ENCODE peak calls at places on chromosomes 2 and 18, in seven cellular contexts. One of them, this sample, is unnamed.
A peak's percentile ranks its signal among the peaks of the same experiment; 100 is the strongest.

GRCh38 chr2:137333386-137333972 is 568.1 kb downstream of the THSD7B start:
- DNase-seq in endothelial cell: no peak
- DNase-seq in Caco-2: no peak
- DNase-seq in HFFc6: peak; percentile 55
- DNase-seq in GM10248: no peak
- DNase-seq in cardiac fibroblast: peak; percentile 54
- DNase-seq in PC-3: no peak
- DNase-seq in this sample: peak; percentile 76

GRCh38 chr2:222506230-222506934 is 82.0 kb downstream of the SGPP2 start:
- DNase-seq in endothelial cell: no peak
- DNase-seq in Caco-2: no peak
- DNase-seq in HFFc6: no peak
- DNase-seq in GM10248: no peak
- DNase-seq in cardiac fibroblast: no peak
- DNase-seq in PC-3: no peak
- DNase-seq in this sample: no peak

GRCh38 chr2:479031-479430 is 191.1 kb upstream of the ALKAL2 start:
- DNase-seq in endothelial cell: no peak
- DNase-seq in Caco-2: no peak
- DNase-seq in HFFc6: no peak
- DNase-seq in GM10248: no peak
- DNase-seq in cardiac fibroblast: no peak
- DNase-seq in PC-3: no peak
- DNase-seq in this sample: no peak

GRCh38 chr2:133586978-133587377 is 18.7 kb upstream of the NCKAP5 start:
- DNase-seq in endothelial cell: no peak
- DNase-seq in Caco-2: no peak
- DNase-seq in HFFc6: no peak
- DNase-seq in GM10248: no peak
- DNase-seq in cardiac fibroblast: peak; percentile 38
- DNase-seq in PC-3: peak; percentile 86
- DNase-seq in this sample: peak; percentile 47

GRCh38 chr2:172985139-172985874 is 90.3 kb upstream of the MAP3K20 start:
- DNase-seq in endothelial cell: no peak
- DNase-seq in Caco-2: no peak
- DNase-seq in HFFc6: peak; percentile 54
- DNase-seq in GM10248: no peak
- DNase-seq in cardiac fibroblast: no peak
- DNase-seq in PC-3: peak; percentile 96
- DNase-seq in this sample: peak; percentile 77

GRCh38 chr2:24421668-24422067 is 61.3 kb upstream of the ITSN2 start:
- DNase-seq in endothelial cell: peak; percentile 82
- DNase-seq in Caco-2: peak; percentile 82
- DNase-seq in HFFc6: peak; percentile 31
- DNase-seq in GM10248: peak; percentile 52
- DNase-seq in cardiac fibroblast: peak; percentile 66
- DNase-seq in PC-3: peak; percentile 73
- DNase-seq in this sample: no peak

GRCh38 chr18:38290229-38290628 is 724.6 kb upstream of the CELF4 start:
- DNase-seq in endothelial cell: no peak
- DNase-seq in Caco-2: no peak
- DNase-seq in HFFc6: no peak
- DNase-seq in GM10248: no peak
- DNase-seq in cardiac fibroblast: no peak
- DNase-seq in PC-3: no peak
- DNase-seq in this sample: peak; percentile 38

GRCh38 chr2:135657806-135658582 is 83.7 kb upstream of the UBXN4 start:
- DNase-seq in endothelial cell: no peak
- DNase-seq in Caco-2: no peak
- DNase-seq in HFFc6: no peak
- DNase-seq in GM10248: no peak
- DNase-seq in cardiac fibroblast: no peak
- DNase-seq in PC-3: no peak
- DNase-seq in this sample: no peak

GRCh38 chr2:219608399-219608964 is 10.8 kb downstream of the STK11IP start:
- DNase-seq in endothelial cell: no peak
- DNase-seq in Caco-2: no peak
- DNase-seq in HFFc6: no peak
- DNase-seq in GM10248: no peak
- DNase-seq in cardiac fibroblast: no peak
- DNase-seq in PC-3: no peak
- DNase-seq in this sample: no peak

GRCh38 chr2:949894-950626 is 589 bp upstream of the SNTG2 start:
- DNase-seq in endothelial cell: peak; percentile 22
- DNase-seq in Caco-2: no peak
- DNase-seq in HFFc6: no peak
- DNase-seq in GM10248: no peak
- DNase-seq in cardiac fibroblast: no peak
- DNase-seq in PC-3: no peak
- DNase-seq in this sample: no peak

GRCh38 chr18:63318882-63319382 is 637 bp downstream of the BCL2 start:
- DNase-seq in endothelial cell: no peak
- DNase-seq in Caco-2: no peak
- DNase-seq in HFFc6: no peak
- DNase-seq in GM10248: no peak
- DNase-seq in cardiac fibroblast: no peak
- DNase-seq in PC-3: no peak
- DNase-seq in this sample: no peak

GRCh38 chr2:42810971-42811865 is 18.8 kb upstream of the HAAO start:
- DNase-seq in endothelial cell: peak; percentile 58
- DNase-seq in Caco-2: peak; percentile 57
- DNase-seq in HFFc6: no peak
- DNase-seq in GM10248: peak; percentile 65
- DNase-seq in cardiac fibroblast: peak; percentile 52
- DNase-seq in PC-3: no peak
- DNase-seq in this sample: no peak

GRCh38 chr2:240018071-240018750 is 6.9 kb downstream of the NDUFA10 start:
- DNase-seq in endothelial cell: no peak
- DNase-seq in Caco-2: no peak
- DNase-seq in HFFc6: no peak
- DNase-seq in GM10248: no peak
- DNase-seq in cardiac fibroblast: no peak
- DNase-seq in PC-3: no peak
- DNase-seq in this sample: no peak

GRCh38 chr2:23645181-23645808 is 260.3 kb downstream of the KLHL29 start:
- DNase-seq in endothelial cell: no peak
- DNase-seq in Caco-2: no peak
- DNase-seq in HFFc6: no peak
- DNase-seq in GM10248: no peak
- DNase-seq in cardiac fibroblast: no peak
- DNase-seq in PC-3: no peak
- DNase-seq in this sample: no peak

GRCh38 chr2:149611100-149611820 is 23.7 kb upstream of the MMADHC start:
- DNase-seq in endothelial cell: no peak
- DNase-seq in Caco-2: no peak
- DNase-seq in HFFc6: no peak
- DNase-seq in GM10248: no peak
- DNase-seq in cardiac fibroblast: no peak
- DNase-seq in PC-3: peak; percentile 13
- DNase-seq in this sample: peak; percentile 37

GRCh38 chr2:112260295-112260625 is 5.4 kb upstream of the ZC3H8 start:
- DNase-seq in endothelial cell: no peak
- DNase-seq in Caco-2: no peak
- DNase-seq in HFFc6: no peak
- DNase-seq in GM10248: no peak
- DNase-seq in cardiac fibroblast: no peak
- DNase-seq in PC-3: no peak
- DNase-seq in this sample: no peak

GRCh38 chr2:240392948-240393830 is 42.3 kb upstream of the GPC1 start:
- DNase-seq in endothelial cell: no peak
- DNase-seq in Caco-2: no peak
- DNase-seq in HFFc6: no peak
- DNase-seq in GM10248: no peak
- DNase-seq in cardiac fibroblast: no peak
- DNase-seq in PC-3: no peak
- DNase-seq in this sample: no peak

GRCh38 chr2:112239862-112240261 is 15.0 kb downstream of the ZC3H8 start:
- DNase-seq in endothelial cell: no peak
- DNase-seq in Caco-2: no peak
- DNase-seq in HFFc6: no peak
- DNase-seq in GM10248: no peak
- DNase-seq in cardiac fibroblast: no peak
- DNase-seq in PC-3: no peak
- DNase-seq in this sample: no peak

GRCh38 chr2:8980096-8980495 is 23.4 kb downstream of the MBOAT2 start:
- DNase-seq in endothelial cell: no peak
- DNase-seq in Caco-2: no peak
- DNase-seq in HFFc6: no peak
- DNase-seq in GM10248: no peak
- DNase-seq in cardiac fibroblast: no peak
- DNase-seq in PC-3: no peak
- DNase-seq in this sample: no peak

GRCh38 chr2:60512641-60513040 is 40.8 kb downstream of the BCL11A start:
- DNase-seq in endothelial cell: no peak
- DNase-seq in Caco-2: no peak
- DNase-seq in HFFc6: no peak
- DNase-seq in GM10248: no peak
- DNase-seq in cardiac fibroblast: no peak
- DNase-seq in PC-3: peak; percentile 90
- DNase-seq in this sample: peak; percentile 72

DNA sequence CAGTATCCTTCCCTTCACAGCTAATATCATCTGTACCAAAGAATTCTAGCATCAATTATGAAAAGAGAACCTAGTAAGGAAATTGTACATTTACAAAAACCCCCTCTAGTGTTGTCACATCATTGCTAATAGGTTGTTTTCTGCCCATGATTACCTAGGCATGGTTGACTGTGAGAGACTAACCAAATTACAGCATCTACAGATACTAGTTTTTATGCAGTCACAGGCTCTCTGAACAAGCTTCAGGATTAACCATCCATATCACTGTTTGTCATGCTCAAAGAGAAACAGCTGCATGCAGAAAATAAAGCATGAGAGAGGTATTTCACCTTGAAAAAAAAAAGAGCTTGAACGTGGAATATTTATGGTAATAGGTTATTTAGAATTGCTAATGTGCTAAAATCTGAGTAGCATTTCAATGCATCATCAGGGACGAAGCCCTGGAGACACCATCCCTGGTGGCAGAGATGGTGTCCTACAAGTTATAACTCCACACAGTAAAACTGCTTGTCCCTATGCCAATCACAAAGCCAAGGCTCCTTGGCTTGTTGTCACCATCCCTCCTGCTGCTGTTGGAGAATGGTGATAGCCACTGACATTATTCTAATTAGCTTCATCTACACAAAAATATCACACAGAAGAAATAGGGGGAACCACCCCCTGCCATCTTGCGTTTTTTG is 5.4 kb downstream of the NEB start:
- DNase-seq in endothelial cell: no peak
- DNase-seq in Caco-2: no peak
- DNase-seq in HFFc6: no peak
- DNase-seq in GM10248: no peak
- DNase-seq in cardiac fibroblast: no peak
- DNase-seq in PC-3: no peak
- DNase-seq in this sample: no peak
- TF ChIP-seq CTCF in endothelial cell: no peak
- TF ChIP-seq CTCF in Caco-2: peak; percentile 33
- TF ChIP-seq CTCF in HFFc6: no peak
- TF ChIP-seq CTCF in GM10248: no peak
- TF ChIP-seq CTCF in cardiac fibroblast: no peak
- TF ChIP-seq CTCF in PC-3: peak; percentile 22
- TF ChIP-seq CTCF in this sample: no peak

GRCh38 chr2:64980192-64980591 is 9.0 kb upstream of the SLC1A4 start:
- DNase-seq in endothelial cell: no peak
- DNase-seq in Caco-2: no peak
- DNase-seq in HFFc6: no peak
- DNase-seq in GM10248: no peak
- DNase-seq in cardiac fibroblast: no peak
- DNase-seq in PC-3: no peak
- DNase-seq in this sample: no peak

GRCh38 chr2:64975232-64975791 is 13.9 kb upstream of the SLC1A4 start:
- DNase-seq in endothelial cell: no peak
- DNase-seq in Caco-2: no peak
- DNase-seq in HFFc6: peak; percentile 74
- DNase-seq in GM10248: no peak
- DNase-seq in cardiac fibroblast: peak; percentile 56
- DNase-seq in PC-3: peak; percentile 89
- DNase-seq in this sample: no peak

GRCh38 chr2:64976276-64976675 is 12.9 kb upstream of the SLC1A4 start:
- DNase-seq in endothelial cell: no peak
- DNase-seq in Caco-2: no peak
- DNase-seq in HFFc6: no peak
- DNase-seq in GM10248: no peak
- DNase-seq in cardiac fibroblast: no peak
- DNase-seq in PC-3: no peak
- DNase-seq in this sample: no peak

GRCh38 chr2:64979744-64980143 is 9.5 kb upstream of the SLC1A4 start:
- DNase-seq in endothelial cell: no peak
- DNase-seq in Caco-2: no peak
- DNase-seq in HFFc6: no peak
- DNase-seq in GM10248: no peak
- DNase-seq in cardiac fibroblast: no peak
- DNase-seq in PC-3: no peak
- DNase-seq in this sample: peak; percentile 69

DNA sequence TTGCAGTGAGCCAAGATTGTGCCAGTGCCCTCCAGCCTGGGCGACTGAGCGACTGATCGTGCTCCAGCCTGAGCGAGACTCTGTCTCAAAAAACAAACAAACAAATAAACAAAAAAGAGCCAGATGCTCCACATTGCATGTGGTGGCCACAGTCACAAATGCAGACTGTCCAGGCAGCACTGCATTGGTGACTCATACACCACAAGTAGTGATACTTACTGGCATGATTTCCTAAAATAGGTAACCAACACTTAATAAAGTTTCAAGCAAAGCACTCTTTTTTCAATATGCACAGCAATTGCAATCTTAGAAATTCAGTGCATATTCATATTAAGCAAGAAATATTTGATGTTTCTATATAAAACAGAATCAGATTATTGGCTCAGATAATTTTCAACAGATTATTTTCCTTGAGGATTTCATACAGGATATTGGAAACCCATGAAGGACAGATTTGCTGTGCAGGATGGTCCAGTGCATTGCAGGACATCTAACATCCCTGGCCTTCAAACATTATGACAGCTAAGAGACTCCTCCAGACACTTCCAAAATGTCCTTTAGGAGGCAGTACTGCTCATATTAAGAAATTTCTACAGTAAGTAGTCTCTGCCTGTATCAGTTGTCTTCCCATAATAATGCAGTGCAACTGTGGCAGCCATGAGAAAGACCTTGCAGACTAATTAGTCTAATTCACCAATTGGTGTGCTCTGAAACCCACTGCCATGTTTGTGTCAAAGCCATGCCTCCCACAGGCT is 10.5 kb upstream of the SLC1A4 start:
- DNase-seq in endothelial cell: no peak
- DNase-seq in Caco-2: no peak
- DNase-seq in HFFc6: peak; percentile 25
- DNase-seq in GM10248: no peak
- DNase-seq in cardiac fibroblast: peak; percentile 33
- DNase-seq in PC-3: peak; percentile 60
- DNase-seq in this sample: peak; percentile 29
- TF ChIP-seq CTCF in endothelial cell: peak; percentile 11
- TF ChIP-seq CTCF in Caco-2: no peak
- TF ChIP-seq CTCF in HFFc6: peak; percentile 51
- TF ChIP-seq CTCF in GM10248: no peak
- TF ChIP-seq CTCF in cardiac fibroblast: peak; percentile 28
- TF ChIP-seq CTCF in PC-3: peak; percentile 39
- TF ChIP-seq CTCF in this sample: peak; percentile 29

GRCh38 chr2:75865702-75866101 is 155.0 kb upstream of the GCFC2 start:
- DNase-seq in endothelial cell: no peak
- DNase-seq in Caco-2: no peak
- DNase-seq in HFFc6: no peak
- DNase-seq in GM10248: no peak
- DNase-seq in cardiac fibroblast: no peak
- DNase-seq in PC-3: no peak
- DNase-seq in this sample: no peak
- TF ChIP-seq CTCF in endothelial cell: no peak
- TF ChIP-seq CTCF in Caco-2: no peak
- TF ChIP-seq CTCF in HFFc6: no peak
- TF ChIP-seq CTCF in GM10248: no peak
- TF ChIP-seq CTCF in cardiac fibroblast: no peak
- TF ChIP-seq CTCF in PC-3: no peak
- TF ChIP-seq CTCF in this sample: no peak

GRCh38 chr2:98444436-98445166 is at the start of gene INPP4A:
- DNase-seq in endothelial cell: peak; percentile 89
- DNase-seq in Caco-2: peak; percentile 89
- DNase-seq in HFFc6: peak; percentile 48
- DNase-seq in GM10248: peak; percentile 91
- DNase-seq in cardiac fibroblast: peak; percentile 51
- DNase-seq in PC-3: peak; percentile 80
- DNase-seq in this sample: no peak
- TF ChIP-seq CTCF in endothelial cell: no peak
- TF ChIP-seq CTCF in Caco-2: no peak
- TF ChIP-seq CTCF in HFFc6: peak; percentile 6
- TF ChIP-seq CTCF in GM10248: peak; percentile 31
- TF ChIP-seq CTCF in cardiac fibroblast: no peak
- TF ChIP-seq CTCF in PC-3: no peak
- TF ChIP-seq CTCF in this sample: peak; percentile 43